ENCODE peak calls at places on chromosomes 13 and 19, in four cellular contexts. F is DMS 273 treated with DMSO at 0.1 percent for 48 hours, I is nephron progenitor cell, E is OCI-M1. V is an unnamed sample.

GRCh38 chr13:101490400-101491015 is 38.0 kb downstream of the ITGBL1 start:
- DNase-seq in I (no peak), F (no peak), E (no peak), V (no peak)

GRCh38 chr13:72025836-72026235 is 158.8 kb upstream of the DACH1 start:
- DNase-seq in F (no peak), E (no peak), I (no peak), V (no peak)

GRCh38 chr13:23828086-23828485 is 61.1 kb downstream of the MIPEP start:
- DNase-seq in I (no peak), E (no peak), F (no peak), V (no peak)

GRCh38 chr19:53212703-53213320 is 19.7 kb upstream of the ZNF665 start:
- DNase-seq in F (no peak), E (no peak), I (no peak), V (no peak)

GRCh38 chr19:42270346-42271044 is 1.4 kb downstream of the CIC start:
- DNase-seq in I (no peak), F (no peak), E (peak; percentile 75), V (peak; percentile 79)

GRCh38 chr19:2044709-2045500 is 6.1 kb downstream of the MKNK2 start:
- DNase-seq in F (no peak), E (no peak), I (no peak), V (no peak)

GRCh38 chr19:8185343-8186068 is 23.7 kb upstream of the CERS4 start:
- DNase-seq in F (no peak), E (no peak), I (no peak), V (no peak)

GRCh38 chr13:24613755-24614154 is 66.5 kb upstream of the ATP12A start:
- DNase-seq in I (no peak), E (no peak), F (no peak), V (no peak)

GRCh38 chr13:23701646-23702045 is 131.4 kb downstream of the TNFRSF19 start:
- DNase-seq in E (no peak), I (no peak), F (no peak), V (no peak)

GRCh38 chr19:19750131-19750841 is 17.4 kb upstream of the ZNF14 start:
- DNase-seq in I (no peak), F (no peak), E (no peak), V (no peak)

GRCh38 chr19:41367848-41368301 is 3.9 kb upstream of the B9D2 start:
- DNase-seq in I (no peak), E (peak; percentile 98), F (no peak), V (peak; percentile 88)

GRCh38 chr19:6744381-6745288 is 5.2 kb downstream of the TRIP10 start:
- DNase-seq in E (no peak), I (no peak), F (no peak), V (no peak)

GRCh38 chr13:89688908-89689307 is 1658.6 kb upstream of the MIR17HG start:
- DNase-seq in I (no peak), F (no peak), E (peak; percentile 7), V (no peak)

GRCh38 chr19:15404780-15405211 is 14.0 kb downstream of the AKAP8L start:
- DNase-seq in I (no peak), E (no peak), F (no peak), V (no peak)

GRCh38 chr13:28267495-28267894 is 129.2 kb downstream of the PAN3 start:
- DNase-seq in F (no peak), E (no peak), I (no peak), V (no peak)

GRCh38 chr19:38990949-38991697 is 15.6 kb upstream of the FBXO17 start:
- DNase-seq in F (no peak), E (no peak), I (no peak), V (no peak)

GRCh38 chr13:84279166-84279565 is 396.9 kb upstream of the SLITRK1 start:
- DNase-seq in E (no peak), I (no peak), F (no peak), V (no peak)

GRCh38 chr19:12666305-12667048 is at the start of the genes MAN2B1 and WDR83:
- DNase-seq in F (no peak), E (peak; percentile 77), I (peak; percentile 87), V (peak; percentile 81)

GRCh38 chr13:114140131-114140908 is 7.9 kb upstream of the RASA3 start:
- DNase-seq in E (peak; percentile 49), F (no peak), I (no peak), V (no peak)

GRCh38 chr19:45729774-45730388 is 815 bp downstream of the FBXO46 start:
- DNase-seq in E (peak; percentile 41), F (no peak), I (no peak), V (no peak)

GRCh38 chr19:18772620-18773587 is 18.2 kb downstream of the COMP start:
- DNase-seq in F (no peak), I (no peak), E (no peak), V (no peak)

GRCh38 chr13:110617326-110618072 is 2.2 kb downstream of the NAXD start:
- DNase-seq in I (no peak), E (peak; percentile 61), F (no peak), V (no peak)

GRCh38 chr19:46736544-46737274 is 9.1 kb upstream of the FKRP start:
- DNase-seq in E (peak; percentile 96), I (no peak), F (no peak), V (no peak)

GRCh38 chr13:40558656-40559055 is 107.8 kb downstream of the FOXO1 start:
- DNase-seq in F (no peak), E (no peak), I (no peak), V (no peak)

GRCh38 chr19:47653856-47654255 is 44.9 kb downstream of the BICRA start:
- DNase-seq in F (no peak), I (no peak), E (no peak), V (no peak)

GRCh38 chr13:30382836-30383525 is 39.3 kb upstream of the UBE2L5 start:
- DNase-seq in F (peak; percentile 21), E (no peak), I (no peak), V (no peak)

GRCh38 chr13:43804461-43805070 is 17.8 kb upstream of the ENOX1 start:
- DNase-seq in I (no peak), E (peak; percentile 88), F (peak; percentile 42), V (peak; percentile 37)

GRCh38 chr13:52638929-52639328 is 3.3 kb upstream of the HNRNPA1L2 start:
- DNase-seq in E (no peak), F (no peak), I (no peak), V (no peak)

GRCh38 chr19:39223703-39224279 is 19.7 kb upstream of the SYCN start:
- DNase-seq in I (peak; percentile 71), E (peak; percentile 27), F (no peak), V (no peak)

GRCh38 chr13:80783926-80784325 is 443.0 kb upstream of the SPRY2 start:
- DNase-seq in E (no peak), F (peak; percentile 2), I (peak; percentile 6), V (no peak)